ENCODE peak calls at places on chromosomes 7 and 10, in seven cellular contexts. D is WERI-Rb-1; C is heart left ventricle; Q is ascending aorta; W is upper lobe of right lung; T is ovary; X is CD8-positive, alpha-beta T cell. E is an unnamed sample.

GRCh38 chr7:1197997-1198632 is 34.6 kb upstream of the UNCX start:
- DNase-seq in C (no peak), D (no peak), T (no peak), Q (no peak), W (no peak), X (no peak), E (no peak)

GRCh38 chr10:48470893-48471805 is 133.7 kb downstream of the ARHGAP22 start:
- DNase-seq in Q (no peak), C (no peak), W (peak; percentile 54), T (peak; percentile 26), D (peak; percentile 12), X (peak; percentile 25), E (no peak)

GRCh38 chr7:74203157-74203556 is 6.6 kb upstream of the LAT2 start:
- DNase-seq in D (peak; percentile 27), X (no peak), C (peak; percentile 15), Q (no peak), W (peak; percentile 21), T (peak; percentile 18), E (no peak)

GRCh38 chr7:6171532-6172330 is 100.7 kb downstream of the CYTH3 start:
- DNase-seq in W (no peak), D (no peak), C (peak; percentile 61), X (no peak), T (no peak), Q (no peak), E (no peak)

GRCh38 chr7:151115836-151116418 is 29.7 kb downstream of the AGAP3 start:
- DNase-seq in X (no peak), T (no peak), C (no peak), D (no peak), Q (no peak), W (peak; percentile 94), E (no peak)

GRCh38 chr10:119306514-119306951 is 99.2 kb downstream of the GRK5 start:
- DNase-seq in X (peak; percentile 82), W (no peak), C (no peak), Q (no peak), D (no peak), T (no peak), E (no peak)

GRCh38 chr10:123241391-123242141 is 87.4 kb downstream of the BUB3 start:
- DNase-seq in T (no peak), D (no peak), X (peak; percentile 72), C (no peak), Q (no peak), W (no peak), E (no peak)

GRCh38 chr10:80472234-80473095 is 18.4 kb downstream of the TSPAN14 start:
- DNase-seq in D (no peak), W (peak; percentile 31), T (no peak), C (no peak), X (no peak), Q (no peak), E (no peak)

GRCh38 chr10:119651514-119652327 is 541 bp downstream of the BAG3 start:
- DNase-seq in C (no peak), T (no peak), Q (no peak), X (peak; percentile 51), W (peak; percentile 72), D (no peak), E (no peak)

GRCh38 chr7:23191022-23191421 is 9.2 kb downstream of the NUP42 start:
- DNase-seq in T (no peak), C (no peak), W (no peak), D (no peak), X (no peak), Q (no peak), E (no peak)

GRCh38 chr7:51021906-51022570 is 239.3 kb upstream of the GRB10 start:
- DNase-seq in X (no peak), W (peak; percentile 28), D (no peak), Q (no peak), T (no peak), C (no peak), E (no peak)

GRCh38 chr10:108612485-108612884 is 1310.8 kb downstream of the XPNPEP1 start:
- DNase-seq in Q (no peak), W (no peak), T (no peak), C (no peak), X (no peak), D (no peak), E (no peak)

GRCh38 chr7:129074994-129075393 is 20.1 kb upstream of the TNPO3 start:
- DNase-seq in T (no peak), X (no peak), W (no peak), Q (no peak), C (no peak), D (no peak), E (no peak)

GRCh38 chr10:79049931-79050895 is 18.6 kb upstream of the ZMIZ1 start:
- DNase-seq in C (no peak), Q (no peak), W (peak; percentile 39), X (no peak), D (no peak), T (peak; percentile 3), E (no peak)

GRCh38 chr7:157397751-157398691 is 61.2 kb downstream of the DNAJB6 start:
- DNase-seq in X (no peak), C (peak; percentile 43), D (peak; percentile 58), T (no peak), W (no peak), Q (no peak), E (peak; percentile 90)

GRCh38 chr10:35182631-35183510 is 56.2 kb downstream of the CREM start:
- DNase-seq in C (no peak), Q (no peak), D (no peak), T (no peak), W (no peak), X (no peak), E (no peak)

GRCh38 chr10:114534480-114535095 is 123.5 kb downstream of the ABLIM1 start:
- DNase-seq in D (no peak), T (no peak), Q (no peak), C (no peak), W (no peak), X (no peak), E (no peak)
- H3K27ac ChIP-seq in D (no peak overlapping the region), T (no peak overlapping the region), Q (no peak overlapping the region), C (no peak overlapping the region), W (no peak overlapping the region), X (no peak overlapping the region), E (no peak overlapping the region)

GRCh38 chr7:44658979-44659378 is 52.6 kb downstream of the OGDH start:
- DNase-seq in W (no peak), D (no peak), C (no peak), X (no peak), T (no peak), Q (no peak), E (no peak)
- H3K36me3 ChIP-seq in W (peaks cover 20% of the 10 kb centered on the region), D (peaks cover 22% of the 10 kb centered on the region), C (peaks cover 3% of the 10 kb centered on the region), X (peaks cover 26% of the 10 kb centered on the region), T (no peaks in the 10 kb centered on the region), Q (peaks cover 66% of the 10 kb centered on the region), E (peaks cover 60% of the 10 kb centered on the region)

GRCh38 chr10:101772895-101773761 is 2.8 kb downstream of the FGF8 start:
- DNase-seq in Q (no peak), X (no peak), C (no peak), T (no peak), D (no peak), W (peak; percentile 25), E (no peak)
- H3K27me3 ChIP-seq in Q (peaks cover 22% of the 10 kb centered on the region), X (peaks cover 34% of the 10 kb centered on the region), C (peaks cover 18% of the 10 kb centered on the region), T (no peaks in the 10 kb centered on the region), D (peaks cover 6% of the 10 kb centered on the region), W (peaks cover 75% of the 10 kb centered on the region), E (peaks cover 65% of the 10 kb centered on the region)

DNA sequence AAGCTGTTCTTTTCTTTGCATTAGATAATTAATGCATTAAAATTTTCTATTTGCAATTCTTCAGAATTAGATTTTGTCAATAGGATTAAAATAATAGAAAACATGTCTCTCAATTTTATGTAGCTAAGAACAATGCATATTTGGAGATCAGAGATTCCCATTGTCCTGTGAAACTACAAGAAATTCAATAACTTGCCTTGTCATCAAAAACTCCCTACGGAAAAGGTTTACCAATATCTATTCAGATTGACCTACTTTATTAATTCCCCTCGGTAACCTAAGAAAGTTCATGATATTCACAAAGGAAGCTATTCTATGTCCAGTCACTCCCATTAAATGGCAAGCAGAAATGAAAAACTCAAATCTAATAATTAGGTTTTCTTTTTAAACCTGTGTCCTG is 172.6 kb downstream of the SEMA3A start:
- DNase-seq in X (no peak), T (no peak), D (no peak), W (no peak), Q (no peak), C (no peak), E (no peak)
- H3K27ac ChIP-seq in X (no peak overlapping the region), T (no peak overlapping the region), D (no peak overlapping the region), W (no peak overlapping the region), Q (no peak overlapping the region), C (no peak overlapping the region), E (no peak overlapping the region)

GRCh38 chr7:30612658-30613265 is 18.1 kb downstream of the GARS1 start:
- DNase-seq in W (no peak), Q (no peak), D (no peak), X (no peak), T (no peak), C (no peak), E (no peak)
- H3K36me3 ChIP-seq in W (peaks cover 92% of the 10 kb centered on the region), Q (peaks cover 82% of the 10 kb centered on the region), D (peaks cover 94% of the 10 kb centered on the region), X (peaks cover 34% of the 10 kb centered on the region), T (no peaks in the 10 kb centered on the region), C (peaks cover 8% of the 10 kb centered on the region), E (peaks cover 75% of the 10 kb centered on the region)

DNA sequence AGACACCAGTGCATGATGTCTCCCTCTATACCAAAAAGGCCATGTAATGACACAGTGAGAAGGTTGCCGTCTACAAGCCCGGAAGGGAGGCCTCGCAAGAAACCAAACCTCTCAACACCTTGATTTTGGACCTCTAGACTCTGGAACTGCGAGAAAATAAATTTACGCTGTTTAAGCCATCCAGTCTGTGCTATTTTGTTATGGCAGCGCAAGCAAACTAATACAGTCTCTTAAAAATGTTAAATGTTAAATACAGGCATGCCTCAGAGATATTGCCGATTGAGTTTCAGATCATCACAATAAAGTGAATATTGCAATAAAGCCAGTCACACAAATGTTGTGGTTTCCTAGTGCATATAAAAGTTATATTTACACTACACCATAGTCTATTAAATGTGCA is 5.0 kb upstream of the MINDY3 start:
- DNase-seq in D (no peak), X (no peak), W (no peak), Q (no peak), T (no peak), C (no peak), E (no peak)
- H3K27me3 ChIP-seq in D (no peaks in the 10 kb centered on the region), X (peaks cover 4% of the 10 kb centered on the region), W (peaks cover 44% of the 10 kb centered on the region), Q (no peaks in the 10 kb centered on the region), T (no peaks in the 10 kb centered on the region), C (peaks cover 8% of the 10 kb centered on the region), E (peaks cover 22% of the 10 kb centered on the region)

E was measured in gastrocnemius medialis.